ENCODE peak calls at places on chromosomes 1 and 21, in six cellular contexts. One of them, this sample, is unnamed.

GRCh38 chr1:79259390-79260336 is 253.1 kb upstream of the ADGRL4 start:
- DNase-seq in T-helper 9 cell: no peak
- DNase-seq in foreskin fibroblast: peak; percentile 81
- DNase-seq in OCI-LY7: peak; percentile 26
- DNase-seq in fibroblast of pulmonary artery: peak; percentile 71
- DNase-seq in stimulated activated CD4-positive, alpha-beta T cell treated with anti-CD3 and anti-CD28 coated beads, Interleukin-12 subunit alpha, Interleukin-12 subunit beta, amount 100 ng/mL, for 4 hours: no peak
- DNase-seq in this sample: no peak

GRCh38 chr1:192984058-192984457 is 75.1 kb downstream of the UCHL5 start:
- DNase-seq in stimulated activated CD4-positive, alpha-beta T cell treated with anti-CD3 and anti-CD28 coated beads, Interleukin-12 subunit alpha, Interleukin-12 subunit beta, amount 100 ng/mL, for 4 hours: no peak
- DNase-seq in fibroblast of pulmonary artery: no peak
- DNase-seq in foreskin fibroblast: no peak
- DNase-seq in T-helper 9 cell: no peak
- DNase-seq in OCI-LY7: no peak
- DNase-seq in this sample: no peak

GRCh38 chr1:160874935-160875334 is 10.0 kb downstream of the ITLN1 start:
- DNase-seq in T-helper 9 cell: no peak
- DNase-seq in fibroblast of pulmonary artery: no peak
- DNase-seq in OCI-LY7: no peak
- DNase-seq in stimulated activated CD4-positive, alpha-beta T cell treated with anti-CD3 and anti-CD28 coated beads, Interleukin-12 subunit alpha, Interleukin-12 subunit beta, amount 100 ng/mL, for 4 hours: no peak
- DNase-seq in foreskin fibroblast: no peak
- DNase-seq in this sample: no peak

GRCh38 chr21:36254106-36254941 is 65.7 kb upstream of the MORC3 start:
- DNase-seq in fibroblast of pulmonary artery: no peak
- DNase-seq in OCI-LY7: peak; percentile 72
- DNase-seq in stimulated activated CD4-positive, alpha-beta T cell treated with anti-CD3 and anti-CD28 coated beads, Interleukin-12 subunit alpha, Interleukin-12 subunit beta, amount 100 ng/mL, for 4 hours: no peak
- DNase-seq in T-helper 9 cell: no peak
- DNase-seq in foreskin fibroblast: no peak
- DNase-seq in this sample: no peak

GRCh38 chr1:182280521-182280920 is 111.1 kb downstream of the GLUL start:
- DNase-seq in fibroblast of pulmonary artery: no peak
- DNase-seq in T-helper 9 cell: no peak
- DNase-seq in stimulated activated CD4-positive, alpha-beta T cell treated with anti-CD3 and anti-CD28 coated beads, Interleukin-12 subunit alpha, Interleukin-12 subunit beta, amount 100 ng/mL, for 4 hours: no peak
- DNase-seq in foreskin fibroblast: no peak
- DNase-seq in OCI-LY7: no peak
- DNase-seq in this sample: no peak

GRCh38 chr21:39182484-39183271 is 573 bp downstream of the PSMG1 start:
- DNase-seq in T-helper 9 cell: no peak
- DNase-seq in stimulated activated CD4-positive, alpha-beta T cell treated with anti-CD3 and anti-CD28 coated beads, Interleukin-12 subunit alpha, Interleukin-12 subunit beta, amount 100 ng/mL, for 4 hours: no peak
- DNase-seq in fibroblast of pulmonary artery: peak; percentile 37
- DNase-seq in foreskin fibroblast: peak; percentile 48
- DNase-seq in OCI-LY7: no peak
- DNase-seq in this sample: no peak

GRCh38 chr1:96362623-96363022 is 359.0 kb upstream of the PTBP2 start:
- DNase-seq in fibroblast of pulmonary artery: peak; percentile 96
- DNase-seq in foreskin fibroblast: peak; percentile 97
- DNase-seq in stimulated activated CD4-positive, alpha-beta T cell treated with anti-CD3 and anti-CD28 coated beads, Interleukin-12 subunit alpha, Interleukin-12 subunit beta, amount 100 ng/mL, for 4 hours: no peak
- DNase-seq in T-helper 9 cell: no peak
- DNase-seq in OCI-LY7: no peak
- DNase-seq in this sample: no peak

GRCh38 chr1:29563571-29563970 is 327.2 kb downstream of the PTPRU start:
- DNase-seq in fibroblast of pulmonary artery: peak; percentile 51
- DNase-seq in OCI-LY7: no peak
- DNase-seq in foreskin fibroblast: peak; percentile 8
- DNase-seq in stimulated activated CD4-positive, alpha-beta T cell treated with anti-CD3 and anti-CD28 coated beads, Interleukin-12 subunit alpha, Interleukin-12 subunit beta, amount 100 ng/mL, for 4 hours: no peak
- DNase-seq in T-helper 9 cell: no peak
- DNase-seq in this sample: no peak

This sample was measured in ureter.